ENCODE peak calls at places on chromosomes 11 and 22, in six cellular contexts. A is NB4, Y is nephron progenitor cell, Q is psoas muscle, I is neural crest cell, K is A549. T is an unnamed sample.

GRCh38 chr11:2878782-2879181 is 6.8 kb downstream of the CDKN1C start:
- DNase-seq in A (no peak), I (no peak), Q (no peak), Y (no peak), K (no peak), T (no peak)

GRCh38 chr22:29314074-29314473 is 1.4 kb downstream of the RASL10A start:
- DNase-seq in K (no peak), Y (no peak), I (no peak), A (no peak), Q (peak), T (no peak)

GRCh38 chr11:79440451-79441158 is at the start of gene TENM4:
- DNase-seq in A (no peak), Y (peak), Q (peak), K (no peak), I (peak), T (peak)

GRCh38 chr11:22752908-22753310 is 76.7 kb downstream of the SVIP start:
- DNase-seq in A (no peak), K (no peak), Y (no peak), I (no peak), Q (no peak), T (no peak)

GRCh38 chr22:32587449-32587848 is 112.8 kb downstream of the FBXO7 start:
- DNase-seq in Y (no peak), A (no peak), Q (peak), K (no peak), I (no peak), T (no peak)

GRCh38 chr22:46055176-46055850 is 78.4 kb upstream of the WNT7B start:
- DNase-seq in K (no peak), Y (no peak), I (no peak), A (no peak), Q (peak), T (no peak)

GRCh38 chr11:70020336-70021214 is 57.5 kb upstream of the ANO1 start:
- DNase-seq in I (no peak), A (no peak), Q (no peak), K (no peak), Y (no peak), T (no peak)

GRCh38 chr11:68340784-68341556 is 28.6 kb downstream of the LRP5 start:
- DNase-seq in Y (peak), K (peak), A (no peak), I (no peak), Q (no peak), T (no peak)

GRCh38 chr11:76077575-76078150 is 128.6 kb downstream of the WNT11 start:
- DNase-seq in Y (no peak), I (no peak), K (no peak), Q (no peak), A (peak), T (no peak)

GRCh38 chr11:71112990-71113389 is 139.4 kb downstream of the SHANK2 start:
- DNase-seq in Y (no peak), K (no peak), A (no peak), I (no peak), Q (no peak), T (no peak)

GRCh38 chr11:94241896-94242295 is 62.5 kb upstream of the IZUMO1R start:
- DNase-seq in K (no peak), Q (no peak), I (no peak), A (no peak), Y (no peak), T (no peak)

GRCh38 chr11:123061403-123062157 is at the start of gene HSPA8:
- DNase-seq in Y (peak), K (no peak), A (peak), Q (peak), I (no peak), T (peak)

DNA sequence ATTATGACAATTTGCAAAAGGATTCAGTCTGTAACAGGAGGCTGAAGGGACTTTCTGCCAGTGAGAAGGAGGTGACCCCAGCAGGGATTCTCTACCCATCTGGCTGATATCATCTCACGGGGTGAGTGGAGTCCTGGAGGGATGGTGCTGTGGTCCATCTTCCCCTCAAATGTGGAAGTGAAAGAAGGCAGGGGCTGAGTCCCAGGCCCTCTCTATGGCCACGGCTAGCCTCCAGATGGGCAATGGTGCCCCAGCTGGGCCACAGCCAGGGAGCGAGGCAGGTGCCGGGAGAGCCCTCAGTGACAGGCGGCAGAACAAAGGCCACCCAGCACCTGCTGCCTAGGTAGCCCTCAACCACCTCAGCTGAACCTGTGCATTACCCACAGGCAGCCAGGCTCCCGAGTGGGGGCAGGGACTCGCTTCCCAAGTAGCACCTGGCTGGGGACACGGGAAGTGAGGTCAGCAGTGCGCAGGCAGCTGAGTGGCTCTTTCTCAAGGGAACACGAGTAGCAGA is 6.7 kb downstream of the NECTIN1 start:
- DNase-seq in K (no peak), Q (no peak), A (peak), Y (no peak), I (no peak), T (no peak)
- TF ChIP-seq CTCF in K (no peak), Q (no peak), A (no peak), Y (no peak), I (no peak), T (no peak)

GRCh38 chr22:19632671-19633148 is 81.6 kb upstream of the SEPTIN5 start:
- DNase-seq in A (no peak), Q (no peak), Y (no peak), I (no peak), K (no peak), T (no peak)

GRCh38 chr22:19629720-19630419 is 84.4 kb upstream of the SEPTIN5 start:
- DNase-seq in Q (peak), K (peak), Y (peak), I (peak), A (peak), T (peak)

GRCh38 chr22:19634206-19634536 is 80.1 kb upstream of the SEPTIN5 start:
- DNase-seq in Y (no peak), Q (no peak), K (no peak), A (no peak), I (no peak), T (no peak)

GRCh38 chr22:19630614-19631013 is 83.7 kb upstream of the SEPTIN5 start:
- DNase-seq in I (no peak), K (no peak), Y (no peak), A (no peak), Q (no peak), T (no peak)

DNA sequence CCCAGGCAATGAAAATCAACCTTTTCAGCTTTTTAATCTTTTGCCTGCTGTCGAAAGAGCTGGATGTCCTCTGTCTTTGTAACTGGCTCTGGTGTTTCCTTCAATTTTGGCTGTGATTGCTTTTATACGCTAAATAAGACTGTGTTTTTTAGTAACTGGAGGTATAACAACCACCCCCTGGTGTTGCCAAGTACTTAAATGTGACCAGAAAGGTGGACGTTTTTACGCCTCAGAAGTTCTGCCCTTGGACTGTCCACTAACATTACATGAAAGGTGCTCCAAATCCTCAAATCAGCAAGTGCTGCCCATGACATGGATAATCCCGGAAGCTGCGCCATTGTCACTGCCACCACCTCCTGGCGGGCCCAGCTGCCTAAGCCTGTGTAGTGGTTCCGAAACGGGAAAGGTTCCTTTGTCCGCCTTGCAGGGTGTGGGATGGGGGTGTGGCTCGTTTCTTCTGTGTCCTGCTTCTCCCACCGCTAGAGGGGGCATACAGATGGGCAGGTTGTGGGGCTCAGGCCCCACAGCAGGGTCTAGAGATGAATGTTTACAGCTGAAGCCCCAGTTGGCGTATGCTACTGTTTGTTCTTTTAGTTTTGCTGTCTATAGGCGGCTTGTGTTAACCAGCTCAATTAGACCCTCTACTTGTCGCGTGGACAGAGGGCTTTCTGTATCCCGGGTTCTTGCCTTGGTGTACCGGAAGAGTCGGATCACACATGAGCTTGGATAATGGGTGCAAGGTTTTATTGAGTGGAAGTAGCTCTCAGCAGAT is 82.2 kb upstream of the SEPTIN5 start:
- DNase-seq in Y (peak), I (peak), A (peak), K (peak), Q (no peak), T (peak)
- TF ChIP-seq CTCF in Y (peak), I (peak), A (peak), K (peak), Q (peak), T (peak)

GRCh38 chr22:50208939-50209892 is 8.4 kb downstream of the SELENOO start:
- DNase-seq in A (no peak), Q (peak), Y (no peak), K (no peak), I (no peak), T (no peak)

GRCh38 chr22:50207383-50208031 is 6.7 kb downstream of the SELENOO start:
- DNase-seq in Y (no peak), I (no peak), A (no peak), K (no peak), Q (peak), T (no peak)

GRCh38 chr22:50205781-50206569 is 5.2 kb downstream of the SELENOO start:
- DNase-seq in Y (no peak), Q (peak), A (no peak), I (no peak), K (no peak), T (no peak)

GRCh38 chr22:50208430-50208938 is 7.7 kb downstream of the SELENOO start:
- DNase-seq in Q (no peak), I (no peak), A (no peak), K (no peak), Y (no peak), T (no peak)

GRCh38 chr22:50206599-50206998 is 5.8 kb downstream of the SELENOO start:
- DNase-seq in A (peak), I (peak), K (no peak), Y (peak), Q (peak), T (peak)
- TF ChIP-seq CTCF in A (peak), I (peak), K (peak), Y (peak), Q (peak), T (peak)

GRCh38 chr11:92226331-92227232 is 2.0 kb downstream of the FAT3 start:
- DNase-seq in I (peak), Y (peak), A (no peak), Q (peak), K (no peak), T (peak)

GRCh38 chr11:92225563-92226308 is 1.1 kb downstream of the FAT3 start:
- DNase-seq in I (peak), Q (peak), K (no peak), A (no peak), Y (peak), T (peak)

GRCh38 chr11:92227954-92228935 is 3.6 kb downstream of the FAT3 start:
- DNase-seq in Q (peak), I (no peak), K (no peak), Y (no peak), A (no peak), T (no peak)

GRCh38 chr11:92225206-92225562 is 566 bp downstream of the FAT3 start:
- DNase-seq in I (no peak), K (no peak), A (no peak), Q (peak), Y (peak), T (peak)

GRCh38 chr11:92227233-92227593 is 2.6 kb downstream of the FAT3 start:
- DNase-seq in Q (no peak), A (no peak), I (no peak), Y (no peak), K (no peak), T (peak)
- TF ChIP-seq CTCF in Q (no peak), A (no peak), I (no peak), Y (no peak), K (no peak), T (no peak)

T was measured in endothelial cell.